ENCODE peak calls at places on chromosomes 16 and 17, in four cellular contexts. T is ACHN, U is RWPE1, G is lower lobe of right lung. E is an unnamed sample.

GRCh38 chr16:86733526-86734254 is 155.3 kb downstream of the FOXL1 start:
- DNase-seq in U (no peak), T (no peak), G (no peak), E (no peak)

GRCh38 chr16:85649978-85650863 is 37.1 kb downstream of the GSE1 start:
- DNase-seq in T (no peak), G (no peak), U (no peak), E (no peak)

GRCh38 chr17:7477392-7478275 is 1.8 kb downstream of the ZBTB4 start:
- DNase-seq in T (no peak), G (peak), U (peak), E (peak)

GRCh38 chr16:49615606-49616005 is 240.3 kb downstream of the ZNF423 start:
- DNase-seq in U (no peak), G (no peak), T (no peak), E (no peak)

GRCh38 chr17:42059815-42060214 is 9.4 kb upstream of the C17orf113 start:
- DNase-seq in T (no peak), G (no peak), U (no peak), E (no peak)

GRCh38 chr16:15856901-15857778 is at the start of gene MYH11:
- DNase-seq in T (no peak), G (no peak), U (no peak), E (no peak)

GRCh38 chr16:7503688-7504087 is 171.0 kb downstream of the RBFOX1 start:
- DNase-seq in U (no peak), T (no peak), G (no peak), E (no peak)

GRCh38 chr16:11163761-11164261 is 92.2 kb downstream of the SOCS1 start:
- DNase-seq in T (no peak), U (no peak), G (no peak), E (no peak)

GRCh38 chr16:79097090-79097489 is 503.4 kb downstream of the MAF start:
- DNase-seq in G (no peak), T (no peak), U (no peak), E (no peak)

GRCh38 chr17:44235583-44235936 is 16.1 kb upstream of the UBTF start:
- DNase-seq in T (peak), U (peak), G (no peak), E (peak)

GRCh38 chr16:3019594-3020246 is 448 bp upstream of the TNFRSF12A start:
- DNase-seq in T (no peak), U (no peak), G (no peak), E (no peak)

GRCh38 chr17:54524501-54524900 is 376.2 kb upstream of the TOM1L1 start:
- DNase-seq in U (no peak), T (no peak), G (no peak), E (no peak)

GRCh38 chr17:8015957-8016631 is 13.7 kb downstream of the GUCY2D start:
- DNase-seq in U (no peak), T (peak), G (peak), E (peak)

GRCh38 chr17:76577876-76578275 is 7.8 kb downstream of the ST6GALNAC2 start:
- DNase-seq in T (no peak), U (no peak), G (no peak), E (no peak)

GRCh38 chr16:87968541-87968940 is 17.3 kb downstream of the BANP start:
- DNase-seq in T (no peak), U (no peak), G (no peak), E (no peak)

GRCh38 chr17:83203073-83203471 is 123.7 kb downstream of the METRNL start:
- DNase-seq in U (no peak), G (peak), T (no peak), E (peak)

GRCh38 chr17:80263253-80264047 is 2.8 kb downstream of the RNF213 start:
- DNase-seq in T (peak), G (peak), U (peak), E (no peak)

GRCh38 chr16:80803341-80804060 is 897 bp downstream of the CDYL2 start:
- DNase-seq in U (peak), G (peak), T (peak), E (no peak)

GRCh38 chr16:28915181-28915580 is 9.9 kb downstream of the RABEP2 start:
- DNase-seq in U (no peak), G (no peak), T (no peak), E (no peak)

GRCh38 chr16:72013888-72014538 is 5.5 kb downstream of the DHODH start:
- DNase-seq in U (no peak), T (no peak), G (no peak), E (no peak)

GRCh38 chr17:44444735-44445105 is 55.3 kb upstream of the ITGA2B start:
- DNase-seq in G (no peak), T (peak), U (peak), E (no peak)

GRCh38 chr17:72122002-72122310 is 1.1 kb downstream of the SOX9 start:
- DNase-seq in G (no peak), U (peak), T (peak), E (no peak)

GRCh38 chr16:84391151-84391873 is 23.0 kb downstream of the ATP2C2 start:
- DNase-seq in T (no peak), U (no peak), G (no peak), E (no peak)

GRCh38 chr16:17939723-17940122 is 396.8 kb downstream of the NPIPA8 start:
- DNase-seq in U (no peak), G (no peak), T (no peak), E (no peak)

GRCh38 chr16:87161822-87162676 is 155.1 kb downstream of the C16orf95 start:
- DNase-seq in G (no peak), U (no peak), T (no peak), E (no peak)

GRCh38 chr17:69978056-69978646 is 96.9 kb upstream of the KCNJ16 start:
- DNase-seq in G (no peak), U (no peak), T (no peak), E (no peak)

GRCh38 chr16:84181144-84181915 is 5.5 kb downstream of the TAF1C start:
- DNase-seq in U (no peak), T (no peak), G (no peak), E (no peak)

GRCh38 chr16:85800321-85800669 is 800 bp downstream of the COX4I1 start:
- DNase-seq in G (no peak), U (no peak), T (peak), E (no peak)

GRCh38 chr17:72399023-72399607 is 278.3 kb downstream of the SOX9 start:
- DNase-seq in U (no peak), G (no peak), T (no peak), E (no peak)

GRCh38 chr16:78183886-78184553 is 84.6 kb downstream of the WWOX start:
- DNase-seq in T (no peak), G (no peak), U (no peak), E (no peak)